ENCODE peak calls at places on chromosomes 13 and 19, in four cellular contexts. V, I, H and E are unnamed samples.

GRCh38 chr13:44093607-44094583 is 214.2 kb downstream of the LACC1 start:
- DNase-seq in V (no peak), I (no peak), H (no peak), E (no peak)

GRCh38 chr19:35451278-35452096 is 3.4 kb downstream of the FFAR2 start:
- DNase-seq in V (no peak), I (no peak), H (no peak), E (no peak)

GRCh38 chr13:37070145-37070695 is 10.7 kb upstream of the SUPT20H start:
- DNase-seq in V (no peak), I (no peak), H (no peak), E (no peak)

GRCh38 chr13:34863360-34864135 is 78.5 kb upstream of the NBEA start:
- DNase-seq in V (no peak), I (no peak), H (peak; percentile 82), E (peak; percentile 71)

GRCh38 chr19:8050274-8051096 is 2.1 kb upstream of the CCL25 start:
- DNase-seq in V (peak; percentile 54), I (no peak), H (peak; percentile 71), E (no peak)

GRCh38 chr13:69755101-69755500 is 352.5 kb upstream of the ATXN8OS start:
- DNase-seq in V (no peak), I (no peak), H (no peak), E (no peak)

GRCh38 chr13:35512271-35512920 is 35.9 kb upstream of the MAB21L1 start:
- DNase-seq in V (no peak), I (no peak), H (peak; percentile 89), E (peak; percentile 91)

GRCh38 chr13:103033999-103034398 is 32.2 kb downstream of the SLC10A2 start:
- DNase-seq in V (no peak), I (no peak), H (no peak), E (no peak)

GRCh38 chr19:39832341-39833083 is 1.4 kb downstream of the DYRK1B start:
- DNase-seq in V (no peak), I (no peak), H (peak; percentile 4), E (no peak)

GRCh38 chr13:101242720-101243119 is 173.6 kb downstream of the NALCN start:
- DNase-seq in V (no peak), I (no peak), H (no peak), E (no peak)

GRCh38 chr19:27774827-27775226 is 1438.1 kb downstream of the UQCRFS1 start:
- DNase-seq in V (no peak), I (no peak), H (no peak), E (no peak)

GRCh38 chr13:29934531-29935308 is 84.3 kb upstream of the UBL3 start:
- DNase-seq in V (no peak), I (no peak), H (no peak), E (no peak)

GRCh38 chr13:34867590-34867989 is 74.5 kb upstream of the NBEA start:
- DNase-seq in V (no peak), I (no peak), H (peak; percentile 40), E (peak; percentile 17)

GRCh38 chr13:23510979-23511735 is 59.1 kb upstream of the TNFRSF19 start:
- DNase-seq in V (no peak), I (no peak), H (peak; percentile 75), E (no peak)

GRCh38 chr19:34232566-34233481 is 21.5 kb upstream of the GARRE1 start:
- DNase-seq in V (no peak), I (no peak), H (peak; percentile 92), E (peak; percentile 90)

GRCh38 chr13:43071824-43072223 is 48.4 kb downstream of the DNAJC15 start:
- DNase-seq in V (no peak), I (no peak), H (no peak), E (no peak)

GRCh38 chr13:50888362-50888761 is 21.2 kb upstream of the RNASEH2B start:
- DNase-seq in V (no peak), I (no peak), H (no peak), E (no peak)

GRCh38 chr19:398719-399118 is 10.2 kb downstream of the C2CD4C start:
- DNase-seq in V (no peak), I (no peak), H (no peak), E (no peak)

GRCh38 chr13:64088491-64088890 is 2672.8 kb upstream of the PCDH20 start:
- DNase-seq in V (no peak), I (no peak), H (no peak), E (no peak)

GRCh38 chr19:39679056-39679790 is 23.5 kb downstream of the LGALS16 start:
- DNase-seq in V (no peak), I (no peak), H (no peak), E (no peak)

GRCh38 chr19:10420444-10421239 is at the start of gene PDE4A:
- DNase-seq in V (no peak), I (no peak), H (no peak), E (no peak)

GRCh38 chr19:51493776-51494175 is 7.8 kb downstream of the SIGLEC12 start:
- DNase-seq in V (no peak), I (peak; percentile 58), H (no peak), E (no peak)

GRCh38 chr13:36549771-36550170 is 117.5 kb downstream of the CCNA1 start:
- DNase-seq in V (no peak), I (no peak), H (no peak), E (no peak)

GRCh38 chr13:89969996-89970709 is 1377.3 kb upstream of the MIR17HG start:
- DNase-seq in V (no peak), I (no peak), H (no peak), E (no peak)

GRCh38 chr13:26423634-26424033 is 133.8 kb upstream of the WASF3 start:
- DNase-seq in V (no peak), I (peak; percentile 77), H (no peak), E (no peak)

GRCh38 chr13:20503088-20504083 is 22.3 kb downstream of the CRYL1 start:
- DNase-seq in V (no peak), I (no peak), H (no peak), E (no peak)

GRCh38 chr19:47404334-47405196 is 14.8 kb downstream of the MEIS3 start:
- DNase-seq in V (no peak), I (no peak), H (no peak), E (no peak)

GRCh38 chr19:5829567-5830315 is 9.8 kb downstream of the FUT6 start:
- DNase-seq in V (no peak), I (peak; percentile 71), H (no peak), E (no peak)

GRCh38 chr19:5827891-5828660 is 11.4 kb downstream of the FUT6 start:
- DNase-seq in V (peak; percentile 46), I (peak; percentile 83), H (peak; percentile 91), E (peak; percentile 45)

GRCh38 chr19:5826531-5827341 is 12.8 kb downstream of the FUT6 start:
- DNase-seq in V (no peak), I (peak; percentile 70), H (no peak), E (no peak)

GRCh38 chr19:5828661-5829566 is 10.6 kb downstream of the FUT6 start:
- DNase-seq in V (no peak), I (peak; percentile 71), H (no peak), E (no peak)

GRCh38 chr19:5827342-5827890 is 12.1 kb downstream of the FUT6 start:
- DNase-seq in V (no peak), I (peak; percentile 71), H (no peak), E (no peak)
- H3K4me3 ChIP-seq in V (no peak overlapping the region), I (peak overlapping the region; percentile 75), H (peak overlapping the region; percentile 37), E (peak overlapping the region; percentile 34)

GRCh38 chr13:49371943-49372636 is 71.8 kb downstream of the CAB39L start:
- DNase-seq in V (no peak), I (no peak), H (no peak), E (no peak)

GRCh38 chr13:49373699-49374098 is 70.2 kb downstream of the CAB39L start:
- DNase-seq in V (no peak), I (no peak), H (peak; percentile 40), E (no peak)

GRCh38 chr13:49370390-49370789 is 73.5 kb downstream of the CAB39L start:
- DNase-seq in V (no peak), I (no peak), H (no peak), E (no peak)

GRCh38 chr13:49374585-49375290 is 69.1 kb downstream of the CAB39L start:
- DNase-seq in V (no peak), I (no peak), H (peak; percentile 78), E (peak; percentile 57)

DNA sequence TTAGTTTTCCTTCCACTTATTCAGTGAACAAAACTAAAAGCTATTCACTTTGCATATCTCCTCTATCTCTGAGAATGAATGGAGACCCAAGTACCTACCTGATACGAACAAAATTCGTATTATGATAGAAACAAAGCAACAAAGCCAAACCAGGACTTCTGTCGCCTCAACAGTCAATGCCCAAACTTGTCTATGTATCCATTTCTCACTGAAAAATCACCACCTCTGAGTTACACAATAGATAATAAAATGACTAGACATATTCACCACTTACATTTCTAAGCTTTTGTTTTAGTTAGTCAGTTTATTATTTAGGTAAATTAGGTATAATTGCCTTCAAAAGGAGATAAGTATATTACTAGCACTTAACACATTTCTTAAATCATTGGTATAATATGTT is 67.7 kb downstream of the CAB39L start:
- DNase-seq in V (no peak), I (no peak), H (no peak), E (no peak)
- TF ChIP-seq CTCF in V (no peak), I (no peak), H (no peak), E (no peak)

GRCh38 chr19:3098141-3098514 is 4.0 kb downstream of the GNA11 start:
- DNase-seq in V (no peak), I (no peak), H (no peak), E (no peak)
- H3K4me3 ChIP-seq in V (peak overlapping the region; percentile 22), I (peak overlapping the region; percentile 99), H (no peak overlapping the region), E (peak overlapping the region; percentile 32)

GRCh38 chr13:113387396-113387795 is 23.5 kb upstream of the GRTP1 start:
- DNase-seq in V (no peak), I (no peak), H (no peak), E (no peak)
- TF ChIP-seq CTCF in V (no peak), I (no peak), H (no peak), E (no peak)

DNA sequence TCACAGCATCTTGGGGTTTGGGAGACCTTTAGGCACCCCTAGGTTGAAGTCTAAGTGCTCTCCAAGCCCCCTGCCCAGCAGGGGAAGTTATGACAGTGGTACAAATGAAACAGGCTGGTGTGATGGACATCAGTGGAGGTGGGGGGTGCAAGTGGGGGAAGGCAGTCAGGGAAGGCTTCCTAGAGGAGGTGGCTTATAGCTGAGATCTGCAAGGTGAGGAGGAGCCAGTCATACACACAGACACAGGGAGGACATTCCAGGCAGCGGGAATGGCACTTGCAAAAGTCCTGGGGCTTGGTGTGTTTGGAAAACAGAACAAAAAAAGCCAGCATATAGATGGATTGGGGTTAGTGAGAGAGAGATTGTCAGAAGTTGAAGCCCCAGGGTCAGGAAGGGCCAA is 11.6 kb downstream of the HSH2D start:
- DNase-seq in V (no peak), I (no peak), H (no peak), E (no peak)
- H3K4me3 ChIP-seq in V (no peak overlapping the region), I (no peak overlapping the region), H (no peak overlapping the region), E (no peak overlapping the region)

GRCh38 chr19:55132453-55133129 is 15.2 kb upstream of the PPP1R12C start:
- DNase-seq in V (no peak), I (no peak), H (no peak), E (no peak)
- TF ChIP-seq CTCF in V (no peak), I (no peak), H (no peak), E (peak; percentile 26)

DNA sequence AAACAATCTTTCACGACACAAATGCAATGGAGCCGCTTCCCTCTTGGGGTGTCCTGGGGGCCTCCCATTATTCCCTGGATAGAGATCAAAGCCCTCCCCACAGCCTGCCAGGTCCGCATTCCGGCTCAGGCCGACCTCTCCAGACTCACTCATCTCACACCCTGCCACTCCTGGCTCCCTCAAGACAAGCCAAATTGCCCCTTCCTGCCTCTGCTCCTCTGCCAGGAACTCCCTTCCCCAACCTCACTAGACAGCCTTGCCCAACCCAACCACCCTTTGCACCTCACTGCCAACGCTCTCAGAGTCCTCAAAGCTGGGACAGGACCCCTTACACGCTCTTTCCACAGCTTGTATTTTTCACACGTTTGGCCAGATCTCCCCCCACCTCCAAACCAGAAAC is 1.5 kb downstream of the ABHD17A start:
- DNase-seq in V (no peak), I (no peak), H (no peak), E (no peak)
- H3K4me3 ChIP-seq in V (peak overlapping the region; percentile 88), I (peak overlapping the region; percentile 88), H (peak overlapping the region; percentile 92), E (peak overlapping the region; percentile 53)

GRCh38 chr19:41959056-41960053 is at the start of gene RABAC1:
- DNase-seq in V (peak; percentile 63), I (peak; percentile 88), H (peak; percentile 89), E (peak; percentile 62)
- TF ChIP-seq CTCF in V (no peak), I (no peak), H (peak; percentile 41), E (no peak)